ENCODE peak calls at places on chromosomes 3 and 15, in seven cellular contexts. One of them, this sample, is unnamed.

GRCh38 chr3:37703633-37704032 is 158.0 kb upstream of the CTDSPL start:
- DNase-seq in HCT116: no peak
- DNase-seq in pancreas: no peak
- DNase-seq in WERI-Rb-1: no peak
- DNase-seq in psoas muscle: no peak
- DNase-seq in IMR-90: peak; percentile 18
- DNase-seq in thoracic aorta: no peak
- DNase-seq in this sample: peak; percentile 57

GRCh38 chr3:128294999-128295468 is 141.8 kb downstream of the EEFSEC start:
- DNase-seq in HCT116: no peak
- DNase-seq in pancreas: no peak
- DNase-seq in WERI-Rb-1: no peak
- DNase-seq in psoas muscle: no peak
- DNase-seq in IMR-90: no peak
- DNase-seq in thoracic aorta: no peak
- DNase-seq in this sample: no peak

GRCh38 chr3:180804871-180805430 is 107.5 kb upstream of the FXR1 start:
- DNase-seq in HCT116: peak; percentile 8
- DNase-seq in pancreas: no peak
- DNase-seq in WERI-Rb-1: peak; percentile 53
- DNase-seq in psoas muscle: no peak
- DNase-seq in IMR-90: peak; percentile 9
- DNase-seq in thoracic aorta: no peak
- DNase-seq in this sample: peak; percentile 36

GRCh38 chr15:87597346-87598052 is 659.0 kb downstream of the NTRK3 start:
- DNase-seq in HCT116: no peak
- DNase-seq in pancreas: no peak
- DNase-seq in WERI-Rb-1: no peak
- DNase-seq in psoas muscle: no peak
- DNase-seq in IMR-90: no peak
- DNase-seq in thoracic aorta: no peak
- DNase-seq in this sample: no peak

GRCh38 chr3:59321881-59322540 is 272.2 kb upstream of the CFAP20DC start:
- DNase-seq in HCT116: no peak
- DNase-seq in pancreas: no peak
- DNase-seq in WERI-Rb-1: no peak
- DNase-seq in psoas muscle: no peak
- DNase-seq in IMR-90: no peak
- DNase-seq in thoracic aorta: no peak
- DNase-seq in this sample: no peak

GRCh38 chr3:123338021-123338619 is 110.8 kb downstream of the ADCY5 start:
- DNase-seq in HCT116: no peak
- DNase-seq in pancreas: peak; percentile 62
- DNase-seq in WERI-Rb-1: no peak
- DNase-seq in psoas muscle: peak; percentile 24
- DNase-seq in IMR-90: no peak
- DNase-seq in thoracic aorta: no peak
- DNase-seq in this sample: no peak

GRCh38 chr3:36401056-36401455 is 20.8 kb downstream of the STAC start:
- DNase-seq in HCT116: no peak
- DNase-seq in pancreas: no peak
- DNase-seq in WERI-Rb-1: no peak
- DNase-seq in psoas muscle: no peak
- DNase-seq in IMR-90: no peak
- DNase-seq in thoracic aorta: no peak
- DNase-seq in this sample: no peak

GRCh38 chr3:23129062-23129461 is 74.1 kb upstream of the UBE2E2 start:
- DNase-seq in HCT116: no peak
- DNase-seq in pancreas: no peak
- DNase-seq in WERI-Rb-1: no peak
- DNase-seq in psoas muscle: no peak
- DNase-seq in IMR-90: no peak
- DNase-seq in thoracic aorta: no peak
- DNase-seq in this sample: no peak

GRCh38 chr3:56303508-56303907 is 164.8 kb downstream of the ERC2 start:
- DNase-seq in HCT116: peak; percentile 15
- DNase-seq in pancreas: no peak
- DNase-seq in WERI-Rb-1: peak; percentile 59
- DNase-seq in psoas muscle: no peak
- DNase-seq in IMR-90: peak; percentile 36
- DNase-seq in thoracic aorta: no peak
- DNase-seq in this sample: no peak

GRCh38 chr3:4984511-4984864 is 5.3 kb downstream of the BHLHE40 start:
- DNase-seq in HCT116: no peak
- DNase-seq in pancreas: no peak
- DNase-seq in WERI-Rb-1: no peak
- DNase-seq in psoas muscle: no peak
- DNase-seq in IMR-90: peak; percentile 25
- DNase-seq in thoracic aorta: no peak
- DNase-seq in this sample: no peak

GRCh38 chr15:20346082-20346805 is 195.4 kb downstream of the GOLGA6L6 start:
- DNase-seq in HCT116: no peak
- DNase-seq in pancreas: no peak
- DNase-seq in WERI-Rb-1: no peak
- DNase-seq in psoas muscle: peak; percentile 53
- DNase-seq in IMR-90: no peak
- DNase-seq in thoracic aorta: no peak
- DNase-seq in this sample: no peak

GRCh38 chr15:75732809-75733451 is 20.3 kb upstream of the CSPG4 start:
- DNase-seq in HCT116: peak; percentile 39
- DNase-seq in pancreas: peak; percentile 71
- DNase-seq in WERI-Rb-1: peak; percentile 86
- DNase-seq in psoas muscle: peak; percentile 82
- DNase-seq in IMR-90: peak; percentile 65
- DNase-seq in thoracic aorta: no peak
- DNase-seq in this sample: peak; percentile 50

GRCh38 chr3:185631508-185632206 is 45.6 kb downstream of the SENP2 start:
- DNase-seq in HCT116: peak; percentile 4
- DNase-seq in pancreas: peak; percentile 44
- DNase-seq in WERI-Rb-1: no peak
- DNase-seq in psoas muscle: no peak
- DNase-seq in IMR-90: no peak
- DNase-seq in thoracic aorta: no peak
- DNase-seq in this sample: no peak

GRCh38 chr3:42683875-42684593 is 1.3 kb upstream of the KLHL40 start:
- DNase-seq in HCT116: peak; percentile 61
- DNase-seq in pancreas: peak; percentile 16
- DNase-seq in WERI-Rb-1: peak; percentile 5
- DNase-seq in psoas muscle: peak; percentile 91
- DNase-seq in IMR-90: peak; percentile 97
- DNase-seq in thoracic aorta: peak; percentile 94
- DNase-seq in this sample: peak; percentile 97

GRCh38 chr3:89165636-89166312 is 58.4 kb downstream of the EPHA3 start:
- DNase-seq in HCT116: no peak
- DNase-seq in pancreas: no peak
- DNase-seq in WERI-Rb-1: no peak
- DNase-seq in psoas muscle: no peak
- DNase-seq in IMR-90: no peak
- DNase-seq in thoracic aorta: no peak
- DNase-seq in this sample: no peak

GRCh38 chr15:96345560-96346389 is 15.3 kb downstream of the NR2F2 start:
- DNase-seq in HCT116: no peak
- DNase-seq in pancreas: peak; percentile 56
- DNase-seq in WERI-Rb-1: peak; percentile 61
- DNase-seq in psoas muscle: peak; percentile 89
- DNase-seq in IMR-90: peak; percentile 83
- DNase-seq in thoracic aorta: no peak
- DNase-seq in this sample: peak; percentile 64

GRCh38 chr3:174255454-174255853 is 603.7 kb upstream of the NAALADL2 start:
- DNase-seq in HCT116: no peak
- DNase-seq in pancreas: no peak
- DNase-seq in WERI-Rb-1: no peak
- DNase-seq in psoas muscle: no peak
- DNase-seq in IMR-90: no peak
- DNase-seq in thoracic aorta: no peak
- DNase-seq in this sample: no peak
- TF ChIP-seq CTCF in HCT116: no peak
- TF ChIP-seq CTCF in pancreas: no peak
- TF ChIP-seq CTCF in WERI-Rb-1: no peak
- TF ChIP-seq CTCF in psoas muscle: no peak
- TF ChIP-seq CTCF in IMR-90: no peak
- TF ChIP-seq CTCF in thoracic aorta: no peak
- TF ChIP-seq CTCF in this sample: no peak

GRCh38 chr3:149406244-149406752 is 28.8 kb upstream of the TM4SF1 start:
- DNase-seq in HCT116: no peak
- DNase-seq in pancreas: no peak
- DNase-seq in WERI-Rb-1: no peak
- DNase-seq in psoas muscle: no peak
- DNase-seq in IMR-90: no peak
- DNase-seq in thoracic aorta: no peak
- DNase-seq in this sample: no peak
- H3K27ac ChIP-seq in HCT116: no peak overlapping the region
- H3K27ac ChIP-seq in pancreas: peak overlapping the region; percentile 79
- H3K27ac ChIP-seq in WERI-Rb-1: no peak overlapping the region
- H3K27ac ChIP-seq in psoas muscle: no peak overlapping the region
- H3K27ac ChIP-seq in IMR-90: no peak overlapping the region
- H3K27ac ChIP-seq in thoracic aorta: no peak overlapping the region
- H3K27ac ChIP-seq in this sample: no peak overlapping the region

GRCh38 chr3:187044871-187045552 is 94.3 kb downstream of the RPL39L start:
- DNase-seq in HCT116: no peak
- DNase-seq in pancreas: no peak
- DNase-seq in WERI-Rb-1: no peak
- DNase-seq in psoas muscle: no peak
- DNase-seq in IMR-90: no peak
- DNase-seq in thoracic aorta: no peak
- DNase-seq in this sample: no peak
- TF ChIP-seq CTCF in HCT116: no peak
- TF ChIP-seq CTCF in pancreas: no peak
- TF ChIP-seq CTCF in WERI-Rb-1: no peak
- TF ChIP-seq CTCF in psoas muscle: no peak
- TF ChIP-seq CTCF in IMR-90: no peak
- TF ChIP-seq CTCF in thoracic aorta: no peak
- TF ChIP-seq CTCF in this sample: no peak

GRCh38 chr15:57427367-57427821 is 51.1 kb downstream of the CGNL1 start:
- DNase-seq in HCT116: no peak
- DNase-seq in pancreas: no peak
- DNase-seq in WERI-Rb-1: no peak
- DNase-seq in psoas muscle: peak; percentile 66
- DNase-seq in IMR-90: no peak
- DNase-seq in thoracic aorta: no peak
- DNase-seq in this sample: no peak
- H3K27ac ChIP-seq in HCT116: no peak overlapping the region
- H3K27ac ChIP-seq in pancreas: peak overlapping the region; percentile 33
- H3K27ac ChIP-seq in WERI-Rb-1: no peak overlapping the region
- H3K27ac ChIP-seq in psoas muscle: no peak overlapping the region
- H3K27ac ChIP-seq in IMR-90: no peak overlapping the region
- H3K27ac ChIP-seq in thoracic aorta: no peak overlapping the region
- H3K27ac ChIP-seq in this sample: no peak overlapping the region

GRCh38 chr3:52055537-52056351 is 627 bp downstream of the DUSP7 start:
- DNase-seq in HCT116: no peak
- DNase-seq in pancreas: peak; percentile 60
- DNase-seq in WERI-Rb-1: no peak
- DNase-seq in psoas muscle: peak; percentile 79
- DNase-seq in IMR-90: peak; percentile 57
- DNase-seq in thoracic aorta: no peak
- DNase-seq in this sample: no peak
- TF ChIP-seq CTCF in HCT116: no peak
- TF ChIP-seq CTCF in pancreas: no peak
- TF ChIP-seq CTCF in WERI-Rb-1: peak; percentile 53
- TF ChIP-seq CTCF in psoas muscle: peak; percentile 40
- TF ChIP-seq CTCF in IMR-90: peak; percentile 38
- TF ChIP-seq CTCF in thoracic aorta: no peak
- TF ChIP-seq CTCF in this sample: no peak

GRCh38 chr3:126912491-126913195 is 70.3 kb upstream of the PLXNA1 start:
- DNase-seq in HCT116: no peak
- DNase-seq in pancreas: no peak
- DNase-seq in WERI-Rb-1: no peak
- DNase-seq in psoas muscle: no peak
- DNase-seq in IMR-90: no peak
- DNase-seq in thoracic aorta: no peak
- DNase-seq in this sample: no peak

GRCh38 chr3:126910231-126910630 is 72.7 kb upstream of the PLXNA1 start:
- DNase-seq in HCT116: no peak
- DNase-seq in pancreas: no peak
- DNase-seq in WERI-Rb-1: no peak
- DNase-seq in psoas muscle: no peak
- DNase-seq in IMR-90: no peak
- DNase-seq in thoracic aorta: no peak
- DNase-seq in this sample: no peak

GRCh38 chr3:126913524-126913923 is 69.4 kb upstream of the PLXNA1 start:
- DNase-seq in HCT116: peak; percentile 26
- DNase-seq in pancreas: no peak
- DNase-seq in WERI-Rb-1: no peak
- DNase-seq in psoas muscle: no peak
- DNase-seq in IMR-90: no peak
- DNase-seq in thoracic aorta: no peak
- DNase-seq in this sample: no peak

GRCh38 chr3:126912027-126912422 is 70.9 kb upstream of the PLXNA1 start:
- DNase-seq in HCT116: no peak
- DNase-seq in pancreas: no peak
- DNase-seq in WERI-Rb-1: no peak
- DNase-seq in psoas muscle: no peak
- DNase-seq in IMR-90: no peak
- DNase-seq in thoracic aorta: no peak
- DNase-seq in this sample: no peak

GRCh38 chr3:126911162-126912026 is 71.5 kb upstream of the PLXNA1 start:
- DNase-seq in HCT116: peak; percentile 76
- DNase-seq in pancreas: no peak
- DNase-seq in WERI-Rb-1: no peak
- DNase-seq in psoas muscle: peak; percentile 71
- DNase-seq in IMR-90: peak; percentile 90
- DNase-seq in thoracic aorta: no peak
- DNase-seq in this sample: peak; percentile 93
- H3K27ac ChIP-seq in HCT116: peak overlapping the region; percentile 50
- H3K27ac ChIP-seq in pancreas: peak overlapping the region; percentile 41
- H3K27ac ChIP-seq in WERI-Rb-1: no peak overlapping the region
- H3K27ac ChIP-seq in psoas muscle: peak overlapping the region; percentile 30
- H3K27ac ChIP-seq in IMR-90: no peak overlapping the region
- H3K27ac ChIP-seq in thoracic aorta: no peak overlapping the region
- H3K27ac ChIP-seq in this sample: peak overlapping the region; percentile 97